ENCODE peak calls at places on chromosomes 12 and 14, in seven cellular contexts. R is fibroblast of the aortic adventitia; Z is kidney tubule cell; N is CD4-positive, CD25-positive, alpha-beta regulatory T cell; H is CD8-positive, alpha-beta T cell; V is RWPE1; J is GOT3. G is an unnamed sample.

GRCh38 chr14:48304729-48305128 is 629.3 kb upstream of the MDGA2 start:
- DNase-seq in J (no peak), Z (no peak), H (no peak), V (no peak), R (no peak), N (no peak), G (no peak)

GRCh38 chr14:30559638-30560071 is 697 bp downstream of the G2E3 start:
- DNase-seq in J (no peak), Z (peak), H (no peak), R (peak), N (no peak), V (peak), G (no peak)

GRCh38 chr12:20475542-20475941 is 107.2 kb downstream of the PDE3A start:
- DNase-seq in Z (no peak), H (no peak), V (no peak), R (peak), J (no peak), N (no peak), G (no peak)

GRCh38 chr14:91369628-91370445 is 47.8 kb downstream of the CCDC88C start:
- DNase-seq in V (peak), R (no peak), Z (no peak), J (no peak), N (no peak), H (no peak), G (no peak)

GRCh38 chr12:52873832-52874572 is 25.2 kb upstream of the KRT78 start:
- DNase-seq in Z (peak), N (peak), R (peak), V (peak), H (peak), J (no peak), G (peak)

GRCh38 chr14:68380304-68380840 is 412.5 kb downstream of the ZFP36L1 start:
- DNase-seq in J (no peak), N (no peak), Z (peak), R (no peak), V (no peak), H (no peak), G (no peak)

GRCh38 chr12:93825926-93826599 is 148.9 kb downstream of the CRADD start:
- DNase-seq in J (no peak), H (no peak), V (no peak), N (no peak), R (peak), Z (no peak), G (no peak)

GRCh38 chr12:19916982-19917381 is 451.4 kb upstream of the PDE3A start:
- DNase-seq in Z (no peak), H (no peak), R (no peak), J (no peak), V (no peak), N (no peak), G (no peak)

GRCh38 chr14:104149617-104150141 is 11.3 kb downstream of the KIF26A start:
- DNase-seq in Z (no peak), J (no peak), N (no peak), R (no peak), H (no peak), V (no peak), G (no peak)

GRCh38 chr12:120357104-120357503 is 11.9 kb downstream of the MSI1 start:
- DNase-seq in R (no peak), J (no peak), N (no peak), H (no peak), V (no peak), Z (no peak), G (no peak)

GRCh38 chr12:46395308-46395707 is 22.7 kb upstream of the SLC38A2 start:
- DNase-seq in R (no peak), V (no peak), N (no peak), H (no peak), Z (no peak), J (no peak), G (no peak)

G was measured in T-helper 9 cell.